ENCODE peak calls at places on chromosomes 11 and 22, in ten cellular contexts. N is memory B cell, H is HCEC 1CT, O is WERI-Rb-1, Y is NCI-H2171 treated with DMSO at 0.1 percent for 48 hours, Q is activated T-cell treated with anti-CD3 and anti-CD28 coated beads for 24 hours, Z is EH, D is substantia nigra, I is cardiac muscle cell, M is NCI-H1694. G is an unnamed sample.

GRCh38 chr11:117669062-117669461 is 128.0 kb downstream of the DSCAML1 start:
- DNase-seq in N (no peak), H (no peak), O (no peak), Y (peak; percentile 10), Q (no peak), Z (no peak), D (peak; percentile 28), I (no peak), M (no peak), G (no peak)

GRCh38 chr11:14380947-14381555 is 22.1 kb upstream of the RRAS2 start:
- DNase-seq in N (peak; percentile 69), H (peak; percentile 24), O (peak; percentile 37), Y (peak; percentile 40), Q (peak; percentile 15), Z (peak; percentile 69), D (peak; percentile 61), I (peak; percentile 72), M (no peak), G (peak; percentile 60)

GRCh38 chr22:44271010-44271500 is 41.7 kb downstream of the SHISAL1 start:
- DNase-seq in N (no peak), H (no peak), O (no peak), Y (no peak), Q (no peak), Z (no peak), D (no peak), I (no peak), M (no peak), G (no peak)

GRCh38 chr11:57597971-57598830 is 716 bp downstream of the SERPING1 start:
- DNase-seq in N (no peak), H (peak; percentile 42), O (peak; percentile 10), Y (peak; percentile 79), Q (no peak), Z (peak; percentile 47), D (peak; percentile 53), I (peak; percentile 74), M (no peak), G (peak; percentile 31)

GRCh38 chr11:90220391-90220790 is 2.5 kb downstream of the CHORDC1 start:
- DNase-seq in N (no peak), H (peak; percentile 77), O (no peak), Y (no peak), Q (no peak), Z (peak; percentile 66), D (no peak), I (no peak), M (no peak), G (no peak)

GRCh38 chr22:49515486-49515885 is 312.2 kb downstream of the BRD1 start:
- DNase-seq in N (no peak), H (no peak), O (no peak), Y (no peak), Q (no peak), Z (no peak), D (no peak), I (no peak), M (peak; percentile 1), G (no peak)

GRCh38 chr11:62081378-62082291 is 42.2 kb upstream of the INCENP start:
- DNase-seq in N (peak; percentile 84), H (peak; percentile 71), O (peak; percentile 83), Y (peak; percentile 76), Q (peak; percentile 67), Z (peak; percentile 69), D (peak; percentile 76), I (peak; percentile 77), M (peak; percentile 28), G (peak; percentile 81)

GRCh38 chr11:131745405-131745804 is 375.0 kb downstream of the NTM start:
- DNase-seq in N (no peak), H (peak; percentile 86), O (no peak), Y (no peak), Q (no peak), Z (peak; percentile 75), D (no peak), I (no peak), M (no peak), G (no peak)

GRCh38 chr11:106389096-106389495 is 311.6 kb downstream of the AASDHPPT start:
- DNase-seq in N (no peak), H (peak; percentile 75), O (no peak), Y (no peak), Q (no peak), Z (peak; percentile 76), D (no peak), I (no peak), M (no peak), G (no peak)

GRCh38 chr22:35634981-35635540 is 13.2 kb upstream of the APOL6 start:
- DNase-seq in N (no peak), H (peak; percentile 37), O (peak; percentile 41), Y (peak; percentile 74), Q (no peak), Z (peak; percentile 46), D (no peak), I (no peak), M (no peak), G (no peak)

GRCh38 chr11:114562166-114562916 is 2.7 kb upstream of the NXPE1 start:
- DNase-seq in N (no peak), H (peak; percentile 51), O (no peak), Y (no peak), Q (no peak), Z (peak; percentile 53), D (no peak), I (no peak), M (no peak), G (no peak)

GRCh38 chr11:1564535-1565172 is 7.4 kb downstream of the DUSP8 start:
- DNase-seq in N (peak; percentile 51), H (peak; percentile 60), O (peak; percentile 97), Y (peak; percentile 65), Q (no peak), Z (peak; percentile 95), D (peak; percentile 63), I (peak; percentile 50), M (peak; percentile 31), G (peak; percentile 35)

GRCh38 chr11:2888266-2888968 is 2.8 kb upstream of the CDKN1C start:
- DNase-seq in N (peak; percentile 87), H (peak; percentile 66), O (peak; percentile 92), Y (peak; percentile 39), Q (peak; percentile 80), Z (peak; percentile 83), D (peak; percentile 87), I (peak; percentile 95), M (peak; percentile 69), G (peak; percentile 85)

GRCh38 chr11:117824571-117825537 is at the start of gene FXYD2:
- DNase-seq in N (no peak), H (no peak), O (peak; percentile 7), Y (no peak), Q (no peak), Z (no peak), D (no peak), I (no peak), M (no peak), G (no peak)

GRCh38 chr11:126414615-126415014 is 59.1 kb downstream of the ST3GAL4 start:
- DNase-seq in N (no peak), H (no peak), O (no peak), Y (no peak), Q (no peak), Z (no peak), D (peak; percentile 15), I (no peak), M (no peak), G (no peak)

GRCh38 chr11:61280883-61281580 is 14.1 kb downstream of the VWCE start:
- DNase-seq in N (no peak), H (no peak), O (no peak), Y (no peak), Q (no peak), Z (no peak), D (no peak), I (no peak), M (no peak), G (no peak)

GRCh38 chr11:2587132-2587930 is 112.5 kb downstream of the KCNQ1OT1 start:
- DNase-seq in N (peak; percentile 6), H (no peak), O (peak; percentile 6), Y (no peak), Q (no peak), Z (no peak), D (no peak), I (no peak), M (no peak), G (no peak)

GRCh38 chr22:48782817-48783511 is 1044.7 kb downstream of the BRD1 start:
- DNase-seq in N (no peak), H (no peak), O (peak; percentile 38), Y (peak; percentile 50), Q (no peak), Z (no peak), D (no peak), I (no peak), M (peak; percentile 70), G (no peak)

GRCh38 chr11:37544491-37544890 is 946.5 kb upstream of the RAG2 start:
- DNase-seq in N (no peak), H (no peak), O (no peak), Y (no peak), Q (no peak), Z (no peak), D (no peak), I (no peak), M (no peak), G (no peak)

GRCh38 chr11:57567210-57567511 is 311 bp downstream of the UBE2L6 start:
- DNase-seq in N (no peak), H (no peak), O (no peak), Y (no peak), Q (peak; percentile 14), Z (no peak), D (no peak), I (no peak), M (no peak), G (no peak)

GRCh38 chr22:21041937-21042336 is 3.8 kb upstream of the LRRC74B start:
- DNase-seq in N (no peak), H (peak; percentile 77), O (no peak), Y (no peak), Q (no peak), Z (peak; percentile 80), D (no peak), I (no peak), M (no peak), G (no peak)

GRCh38 chr11:10451399-10452116 is 3.5 kb upstream of the AMPD3 start:
- DNase-seq in N (no peak), H (no peak), O (no peak), Y (peak; percentile 67), Q (no peak), Z (no peak), D (no peak), I (peak; percentile 72), M (no peak), G (no peak)

GRCh38 chr22:39525658-39525975 is 5.3 kb downstream of the ATF4 start:
- DNase-seq in N (no peak), H (no peak), O (no peak), Y (no peak), Q (no peak), Z (no peak), D (no peak), I (no peak), M (no peak), G (no peak)

GRCh38 chr11:970319-970871 is 44.7 kb downstream of the AP2A2 start:
- DNase-seq in N (no peak), H (no peak), O (no peak), Y (no peak), Q (no peak), Z (no peak), D (no peak), I (no peak), M (no peak), G (no peak)

GRCh38 chr22:44325718-44326548 is 13.2 kb upstream of the SHISAL1 start:
- DNase-seq in N (no peak), H (peak; percentile 15), O (no peak), Y (no peak), Q (no peak), Z (peak; percentile 69), D (no peak), I (no peak), M (no peak), G (no peak)

GRCh38 chr11:77467233-77467632 is 6.7 kb downstream of the PAK1 start:
- DNase-seq in N (no peak), H (peak; percentile 64), O (no peak), Y (no peak), Q (no peak), Z (peak; percentile 15), D (no peak), I (no peak), M (no peak), G (no peak)

GRCh38 chr11:100515087-100515486 is 172.0 kb upstream of the ARHGAP42 start:
- DNase-seq in N (no peak), H (no peak), O (no peak), Y (no peak), Q (no peak), Z (peak; percentile 52), D (no peak), I (peak; percentile 17), M (no peak), G (no peak)

GRCh38 chr11:83272627-83273026 is 13.5 kb downstream of the CCDC90B start:
- DNase-seq in N (no peak), H (peak; percentile 82), O (no peak), Y (no peak), Q (no peak), Z (peak; percentile 83), D (no peak), I (no peak), M (no peak), G (no peak)

G was measured in C1 segment of cervical spinal cord.